ENCODE peak calls at places on chromosomes 12 and 14, in five cellular contexts. R is skeletal muscle cell, I is aorta, N is AG10803, J is thoracic aorta. Z is an unnamed sample.
A peak's percentile ranks its signal among the peaks of the same experiment; 100 is the strongest.

GRCh38 chr14:69368381-69368780 is 29.7 kb downstream of the ERH start:
- DNase-seq in N (no peak), J (no peak), R (no peak), I (no peak), Z (no peak)

GRCh38 chr14:21068521-21069387 is 1.4 kb upstream of the ARHGEF40 start:
- DNase-seq in N (peak; percentile 48), I (peak; percentile 67), R (no peak), J (peak; percentile 45), Z (peak; percentile 20)

GRCh38 chr12:130761537-130762318 is 45.6 kb upstream of the RIMBP2 start:
- DNase-seq in I (no peak), J (no peak), N (peak; percentile 51), R (peak; percentile 26), Z (peak; percentile 20)

GRCh38 chr14:89304972-89305703 is 111.9 kb downstream of the FOXN3 start:
- DNase-seq in N (peak; percentile 76), J (no peak), I (peak; percentile 75), R (no peak), Z (no peak)

GRCh38 chr12:802242-802995 is 50.0 kb downstream of the WNK1 start:
- DNase-seq in J (no peak), N (no peak), I (no peak), R (no peak), Z (no peak)

GRCh38 chr14:47966411-47966810 is 291.0 kb upstream of the MDGA2 start:
- DNase-seq in N (no peak), I (no peak), R (no peak), J (no peak), Z (no peak)

GRCh38 chr12:64672925-64673409 is 62.7 kb downstream of the RASSF3 start:
- DNase-seq in J (no peak), I (peak; percentile 61), N (peak; percentile 43), R (no peak), Z (peak; percentile 67)

GRCh38 chr12:108374596-108375320 is 35.6 kb upstream of the CMKLR1 start:
- DNase-seq in R (no peak), J (no peak), N (no peak), I (no peak), Z (no peak)

GRCh38 chr12:26833692-26834168 is 736 bp upstream of the ITPR2 start:
- DNase-seq in I (peak; percentile 67), R (no peak), J (no peak), N (no peak), Z (peak; percentile 51)

GRCh38 chr14:60183724-60184596 is 18.8 kb upstream of the DHRS7 start:
- DNase-seq in I (no peak), R (peak; percentile 33), N (peak; percentile 71), J (no peak), Z (peak; percentile 73)

GRCh38 chr14:61381589-61381988 is 60.2 kb downstream of the PRKCH start:
- DNase-seq in J (no peak), N (no peak), I (no peak), R (no peak), Z (no peak)

GRCh38 chr12:122983789-122984515 is 3.5 kb downstream of the ARL6IP4 start:
- DNase-seq in J (no peak), N (no peak), R (no peak), I (no peak), Z (no peak)

GRCh38 chr14:22871200-22871961 is at the start of gene LRP10:
- DNase-seq in I (peak; percentile 97), R (no peak), J (peak; percentile 80), N (peak; percentile 83), Z (peak; percentile 58)

GRCh38 chr12:89544730-89545184 is 18.9 kb upstream of the POC1B start:
- DNase-seq in J (no peak), R (peak; percentile 92), I (peak; percentile 58), N (peak; percentile 33), Z (no peak)

GRCh38 chr14:24131549-24131966 is 1.1 kb downstream of the FITM1 start:
- DNase-seq in J (no peak), I (peak; percentile 33), N (no peak), R (no peak), Z (no peak)

GRCh38 chr14:106491851-106492250 is 965.5 kb downstream of the TMEM121 start:
- DNase-seq in N (no peak), R (no peak), J (no peak), I (no peak), Z (no peak)

GRCh38 chr12:64995831-64996230 is 125.3 kb downstream of the WIF1 start:
- DNase-seq in N (no peak), R (no peak), I (no peak), J (no peak), Z (no peak)

GRCh38 chr14:51922624-51923023 is 62.2 kb downstream of the GNG2 start:
- DNase-seq in I (no peak), J (no peak), R (no peak), N (peak; percentile 9), Z (no peak)

GRCh38 chr14:99224116-99224910 is 47.7 kb downstream of the BCL11B start:
- DNase-seq in R (no peak), J (no peak), N (no peak), I (no peak), Z (no peak)

GRCh38 chr14:104879201-104879982 is 14.3 kb downstream of the CEP170B start:
- DNase-seq in N (no peak), R (no peak), I (no peak), J (no peak), Z (no peak)

GRCh38 chr12:88267630-88268029 is 125.5 kb downstream of the TMTC3 start:
- DNase-seq in I (no peak), N (no peak), R (no peak), J (no peak), Z (no peak)

GRCh38 chr12:105920161-105920684 is 218.5 kb downstream of the NUAK1 start:
- DNase-seq in I (no peak), R (peak; percentile 53), J (no peak), N (peak; percentile 36), Z (no peak)

GRCh38 chr12:39692258-39692853 is 72.8 kb upstream of the ABCD2 start:
- DNase-seq in R (no peak), I (no peak), N (peak; percentile 6), J (no peak), Z (no peak)

DNA sequence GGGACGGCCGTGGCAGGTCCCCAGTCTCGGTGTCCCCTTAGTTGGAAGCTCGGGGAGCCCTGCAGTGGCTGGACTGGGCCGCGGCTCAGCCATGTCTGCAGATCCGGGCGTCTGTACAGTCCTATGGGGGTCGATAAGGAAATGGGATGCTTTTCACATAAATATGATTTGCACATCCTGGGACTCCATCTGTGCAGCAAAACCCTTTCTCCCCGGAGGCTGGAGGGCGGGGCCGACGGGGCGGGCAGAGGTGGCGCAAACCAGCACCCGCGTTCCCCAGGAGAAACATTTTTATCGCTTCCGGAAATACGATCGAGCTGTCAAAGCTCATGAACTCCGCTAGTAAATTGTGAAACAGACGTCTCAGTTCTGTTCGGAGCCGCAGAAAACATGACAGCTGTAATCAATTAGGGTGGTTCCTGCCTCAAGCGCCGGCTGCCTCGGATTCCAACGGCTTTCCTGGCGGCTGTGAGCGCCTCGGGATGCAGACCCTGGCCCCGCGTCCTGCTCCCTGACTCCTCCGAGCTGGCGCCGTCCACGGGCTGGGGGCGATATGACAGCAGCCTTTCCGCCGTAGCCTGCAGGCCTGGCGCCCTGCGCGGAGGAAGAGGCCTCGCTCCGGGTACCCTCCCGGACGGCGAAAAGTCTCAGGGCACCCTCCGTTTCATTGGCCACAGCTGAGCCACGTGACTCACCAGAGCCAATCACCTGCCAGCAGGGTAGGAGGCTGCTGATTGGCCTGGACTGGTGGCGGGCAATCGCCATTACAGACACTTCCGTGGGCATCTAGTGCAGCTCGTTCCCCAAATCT is 23.0 kb downstream of the DIO3 start:
- DNase-seq in R (peak; percentile 8), I (no peak), N (peak; percentile 84), J (no peak), Z (no peak)
- H3K4me3 ChIP-seq in R (peak overlapping the region; percentile 23), I (no peak overlapping the region), N (peak overlapping the region; percentile 30), J (no peak overlapping the region), Z (no peak overlapping the region)

GRCh38 chr12:15206338-15206737 is 14.9 kb downstream of the RERG start:
- DNase-seq in J (no peak), R (no peak), N (no peak), I (no peak), Z (no peak)
- H3K4me3 ChIP-seq in J (no peak overlapping the region), R (no peak overlapping the region), N (no peak overlapping the region), I (no peak overlapping the region), Z (no peak overlapping the region)

GRCh38 chr14:63051301-63051700 is 6.0 kb upstream of the KCNH5 start:
- DNase-seq in N (no peak), I (no peak), R (no peak), J (no peak), Z (no peak)
- H3K4me3 ChIP-seq in N (no peak overlapping the region), I (no peak overlapping the region), R (no peak overlapping the region), J (no peak overlapping the region), Z (no peak overlapping the region)

DNA sequence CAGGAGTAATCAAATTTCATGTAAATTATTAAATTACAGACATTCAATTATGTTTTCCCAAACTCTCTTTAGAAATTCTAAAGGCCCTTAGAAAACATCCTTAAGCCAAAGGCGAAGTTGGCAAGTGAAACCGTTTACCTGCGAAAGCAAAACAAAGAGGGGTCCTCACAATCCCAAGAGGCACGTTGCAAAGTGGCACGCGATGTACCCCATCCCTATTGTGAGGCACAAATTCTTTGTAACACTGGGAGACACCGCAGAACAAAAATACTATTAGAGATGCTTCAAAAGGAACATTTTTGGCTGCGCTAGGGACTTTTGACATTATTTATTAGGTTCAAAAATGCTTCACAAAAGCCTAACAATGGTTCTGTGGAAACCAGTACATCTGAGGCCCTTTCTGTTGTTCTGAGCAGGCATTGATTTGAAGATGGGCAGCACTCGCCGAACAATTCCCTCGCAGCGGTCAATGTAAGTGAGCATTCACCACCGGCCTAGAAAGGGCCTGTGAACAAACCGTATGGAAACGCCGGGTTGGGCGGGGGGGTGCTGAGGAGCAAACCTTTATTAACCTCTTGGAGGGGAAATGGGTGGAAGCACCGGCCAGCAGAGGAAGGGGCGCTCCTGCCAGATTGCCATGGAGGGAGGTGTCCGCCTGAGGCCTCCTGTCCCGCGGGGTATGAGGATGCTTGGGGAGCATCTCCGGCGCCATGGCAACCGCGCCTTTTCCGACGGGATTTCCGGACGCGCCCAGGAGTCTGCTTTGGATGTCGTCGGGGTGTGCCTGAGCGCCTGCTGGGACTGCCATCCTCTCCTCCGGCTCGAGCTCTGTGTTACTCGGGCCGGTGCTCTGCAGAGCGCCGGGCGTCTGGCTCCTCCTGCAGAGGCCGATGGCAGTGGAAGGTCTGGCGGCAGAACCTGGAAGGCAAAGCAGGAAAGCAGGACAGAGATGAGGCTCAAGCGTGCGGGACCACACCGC is 193.8 kb downstream of the C12orf42 start:
- DNase-seq in N (no peak), J (no peak), R (no peak), I (no peak), Z (no peak)
- H3K4me3 ChIP-seq in N (no peak overlapping the region), J (no peak overlapping the region), R (no peak overlapping the region), I (no peak overlapping the region), Z (no peak overlapping the region)

GRCh38 chr12:80709811-80710726 is 2.6 kb downstream of the MYF6 start:
- DNase-seq in N (no peak), J (no peak), R (no peak), I (no peak), Z (peak; percentile 30)
- H3K4me3 ChIP-seq in N (no peak overlapping the region), J (no peak overlapping the region), R (no peak overlapping the region), I (no peak overlapping the region), Z (no peak overlapping the region)